ENCODE peak calls at places on chromosomes 7 and 10, in six cellular contexts. B is thyroid gland; S is effector memory CD4-positive, alpha-beta T cell; P is stomach; U is psoas muscle; Z is IMR-90. X is an unnamed sample. For H3K27me3, the result is how much of the 10 kb centered on the place peaks cover.

GRCh38 chr7:151244871-151245346 is 3.6 kb downstream of the SMARCD3 start:
- DNase-seq in B (peak), S (no peak), P (no peak), U (no peak), Z (no peak), X (no peak)

GRCh38 chr10:73991846-73992245 is 6.1 kb upstream of the VCL start:
- DNase-seq in B (no peak), S (peak), P (peak), U (peak), Z (no peak), X (no peak)

GRCh38 chr10:100970914-100971811 is 1.9 kb downstream of the SEMA4G start:
- DNase-seq in B (no peak), S (no peak), P (peak), U (no peak), Z (no peak), X (peak)

GRCh38 chr7:159032310-159032709 is 112.4 kb downstream of the VIPR2 start:
- DNase-seq in B (no peak), S (no peak), P (peak), U (no peak), Z (no peak), X (peak)

GRCh38 chr10:89367529-89367928 is 10.3 kb upstream of the IFIT1B start:
- DNase-seq in B (no peak), S (no peak), P (no peak), U (no peak), Z (no peak), X (no peak)

GRCh38 chr7:27423290-27423689 is 180.7 kb downstream of the EVX1 start:
- DNase-seq in B (no peak), S (no peak), P (peak), U (no peak), Z (no peak), X (no peak)

GRCh38 chr7:12686234-12686893 is 1.1 kb upstream of the ARL4A start:
- DNase-seq in B (peak), S (peak), P (peak), U (peak), Z (peak), X (peak)

GRCh38 chr7:119175916-119176627 is 951.6 kb downstream of the ANKRD7 start:
- DNase-seq in B (peak), S (no peak), P (peak), U (no peak), Z (peak), X (no peak)

GRCh38 chr7:77479536-77480088 is 57.5 kb upstream of the PTPN12 start:
- DNase-seq in B (no peak), S (no peak), P (no peak), U (no peak), Z (peak), X (no peak)

GRCh38 chr7:130667593-130668257 is 823 bp downstream of the COPG2 start:
- DNase-seq in B (no peak), S (no peak), P (no peak), U (no peak), Z (peak), X (no peak)

DNA sequence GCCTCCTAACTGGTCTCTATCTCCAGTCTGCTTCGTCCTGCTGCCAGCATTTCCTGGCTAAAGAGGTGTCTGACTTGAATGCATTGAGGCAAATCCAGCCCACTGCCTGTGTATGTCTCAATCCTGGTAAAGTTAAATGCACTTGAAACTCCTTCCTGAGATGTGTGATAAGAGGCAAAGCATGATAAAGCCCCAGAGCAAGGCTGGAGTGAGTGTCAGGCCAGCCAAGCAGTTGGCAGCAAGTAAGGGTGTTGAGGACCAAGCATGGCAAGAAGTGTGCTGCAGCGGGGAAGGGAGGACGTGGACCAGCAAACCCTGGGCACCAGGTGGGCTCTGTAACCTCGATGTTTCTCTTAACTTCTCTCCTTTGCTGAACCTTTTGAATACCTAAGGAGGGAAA is 29.1 kb downstream of the LRRC18 start:
- DNase-seq in B (no peak), S (no peak), P (no peak), U (no peak), Z (no peak), X (no peak)
- H3K27me3 ChIP-seq in B (under half), S (under half), P (under half), U (under half), Z (under half), X (under half)

GRCh38 chr10:29257106-29257783 is 31.6 kb upstream of the LYZL1 start:
- DNase-seq in B (peak), S (no peak), P (no peak), U (peak), Z (peak), X (peak)
- H3K27me3 ChIP-seq in B (under half), S (under half), P (under half), U (under half), Z (half or more), X (under half)

GRCh38 chr7:122299624-122299934 is 5.0 kb downstream of the FEZF1 start:
- DNase-seq in B (no peak), S (no peak), P (no peak), U (no peak), Z (no peak), X (no peak)
- H3K27me3 ChIP-seq in B (half or more), S (under half), P (half or more), U (under half), Z (under half), X (under half)

GRCh38 chr7:155529346-155529745 is 17.0 kb downstream of the CNPY1 start:
- DNase-seq in B (no peak), S (no peak), P (no peak), U (no peak), Z (no peak), X (no peak)
- H3K27me3 ChIP-seq in B (under half), S (under half), P (under half), U (under half), Z (under half), X (under half)